ENCODE peak calls at places on chromosomes 13 and 19, in five cellular contexts. J, H, N, V and I are unnamed samples.

GRCh38 chr13:48448285-48448962 is 35.5 kb upstream of the LPAR6 start:
- DNase-seq in J (no peak), H (no peak), N (peak; percentile 35), V (no peak), I (no peak)

GRCh38 chr19:46984077-46985010 is 35.3 kb upstream of the NPAS1 start:
- DNase-seq in J (peak; percentile 75), H (no peak), N (no peak), V (no peak), I (no peak)

GRCh38 chr19:1774999-1775772 is 21.9 kb downstream of the ONECUT3 start:
- DNase-seq in J (no peak), H (no peak), N (peak; percentile 21), V (no peak), I (no peak)

GRCh38 chr19:37986048-37986750 is 79.2 kb downstream of the SIPA1L3 start:
- DNase-seq in J (no peak), H (no peak), N (no peak), V (no peak), I (no peak)

GRCh38 chr19:35792312-35792711 is 16.9 kb downstream of the ARHGAP33 start:
- DNase-seq in J (no peak), H (no peak), N (no peak), V (no peak), I (no peak)

GRCh38 chr19:32406161-32407003 is 812 bp downstream of the DPY19L3 start:
- DNase-seq in J (no peak), H (no peak), N (no peak), V (no peak), I (no peak)

GRCh38 chr19:35949131-35949530 is 13.0 kb downstream of the LRFN3 start:
- DNase-seq in J (no peak), H (no peak), N (no peak), V (no peak), I (no peak)

GRCh38 chr13:83498486-83499190 is 383.6 kb downstream of the SLITRK1 start:
- DNase-seq in J (no peak), H (no peak), N (no peak), V (no peak), I (no peak)

GRCh38 chr19:39212377-39212742 is 8.3 kb upstream of the SYCN start:
- DNase-seq in J (no peak), H (peak; percentile 20), N (no peak), V (no peak), I (peak; percentile 38)

GRCh38 chr19:6976197-6976596 is 45.0 kb downstream of the MBD3L2B start:
- DNase-seq in J (no peak), H (no peak), N (no peak), V (no peak), I (no peak)

GRCh38 chr13:102680842-102681725 is 13.8 kb downstream of the METTL21C start:
- DNase-seq in J (no peak), H (no peak), N (no peak), V (no peak), I (no peak)

GRCh38 chr13:28181413-28181812 is 43.1 kb downstream of the PAN3 start:
- DNase-seq in J (no peak), H (no peak), N (peak; percentile 83), V (no peak), I (no peak)

GRCh38 chr19:42216653-42217521 is 590 bp downstream of the DEDD2 start:
- DNase-seq in J (no peak), H (no peak), N (peak; percentile 32), V (peak; percentile 46), I (no peak)

GRCh38 chr19:48471836-48472235 is 2.7 kb downstream of the CYTH2 start:
- DNase-seq in J (no peak), H (no peak), N (no peak), V (no peak), I (no peak)

GRCh38 chr13:39016789-39017188 is 21.1 kb downstream of the PROSER1 start:
- DNase-seq in J (no peak), H (no peak), N (peak; percentile 26), V (no peak), I (no peak)

GRCh38 chr19:15641901-15642491 is 1.3 kb downstream of the CYP4F3 start:
- DNase-seq in J (no peak), H (no peak), N (no peak), V (no peak), I (no peak)

GRCh38 chr19:16034958-16035560 is 41.2 kb upstream of the TPM4 start:
- DNase-seq in J (no peak), H (no peak), N (no peak), V (no peak), I (no peak)

GRCh38 chr19:1865172-1866010 is 2.0 kb upstream of the KLF16 start:
- DNase-seq in J (no peak), H (no peak), N (no peak), V (no peak), I (no peak)

GRCh38 chr19:48963371-48964204 is 1.5 kb upstream of the FTL start:
- DNase-seq in J (peak; percentile 75), H (peak; percentile 48), N (peak; percentile 24), V (peak; percentile 74), I (no peak)

GRCh38 chr13:32955881-32956594 is 60.2 kb upstream of the KL start:
- DNase-seq in J (no peak), H (no peak), N (no peak), V (no peak), I (no peak)

GRCh38 chr13:91533354-91533753 is 134.9 kb downstream of the GPC5 start:
- DNase-seq in J (no peak), H (no peak), N (no peak), V (no peak), I (no peak)

GRCh38 chr13:107124129-107124718 is 556.3 kb upstream of the ARGLU1 start:
- DNase-seq in J (no peak), H (no peak), N (no peak), V (no peak), I (no peak)

GRCh38 chr13:46121597-46122163 is 16.8 kb upstream of the CPB2 start:
- DNase-seq in J (no peak), H (no peak), N (no peak), V (no peak), I (no peak)

GRCh38 chr19:39736088-39736487 is 1.7 kb downstream of the CLC start:
- DNase-seq in J (no peak), H (no peak), N (no peak), V (no peak), I (no peak)

GRCh38 chr19:18855647-18856384 is 24.1 kb downstream of the UPF1 start:
- DNase-seq in J (no peak), H (no peak), N (no peak), V (no peak), I (no peak)

GRCh38 chr13:110277357-110277950 is 29.5 kb downstream of the COL4A1 start:
- DNase-seq in J (no peak), H (no peak), N (no peak), V (no peak), I (no peak)

GRCh38 chr13:67964091-67964490 is 734.0 kb upstream of the PCDH9 start:
- DNase-seq in J (no peak), H (no peak), N (no peak), V (no peak), I (no peak)

GRCh38 chr13:40179421-40179820 is 487.0 kb downstream of the FOXO1 start:
- DNase-seq in J (no peak), H (no peak), N (no peak), V (no peak), I (no peak)

GRCh38 chr19:35715981-35716734 is 1.6 kb upstream of the KMT2B start:
- DNase-seq in J (no peak), H (no peak), N (peak; percentile 44), V (peak; percentile 50), I (peak; percentile 29)

GRCh38 chr19:50896591-50897190 is 14.5 kb downstream of the KLK4 start:
- DNase-seq in J (no peak), H (no peak), N (no peak), V (no peak), I (no peak)

GRCh38 chr19:8663920-8664670 is 33.7 kb downstream of the NFILZ start:
- DNase-seq in J (no peak), H (no peak), N (no peak), V (no peak), I (peak; percentile 13)

GRCh38 chr13:91609353-91609752 is 210.9 kb downstream of the GPC5 start:
- DNase-seq in J (no peak), H (no peak), N (no peak), V (no peak), I (no peak)

GRCh38 chr19:1873524-1874473 is 10.4 kb upstream of the KLF16 start:
- DNase-seq in J (no peak), H (no peak), N (no peak), V (no peak), I (no peak)

GRCh38 chr19:16417660-16418596 is 53.8 kb downstream of the EPS15L1 start:
- DNase-seq in J (peak; percentile 54), H (peak; percentile 51), N (peak; percentile 34), V (peak; percentile 62), I (peak; percentile 58)

GRCh38 chr13:20017365-20017711 is 58.8 kb downstream of the ZMYM2 start:
- DNase-seq in J (no peak), H (no peak), N (no peak), V (no peak), I (no peak)

GRCh38 chr13:57846600-57847173 is 215.1 kb downstream of the PCDH17 start:
- DNase-seq in J (no peak), H (no peak), N (no peak), V (no peak), I (no peak)